ENCODE peak calls at places on chromosomes 3 and 15, in five cellular contexts. M, X, Y, W and J are unnamed samples. For H3K79me2, the result is how much of the 10 kb centered on the place peaks cover.

GRCh38 chr3:7567160-7567559 is 706.2 kb downstream of the GRM7 start:
- DNase-seq in X (no peak), W (no peak), Y (no peak), M (no peak), J (no peak)

GRCh38 chr15:79987569-79987955 is 16.6 kb upstream of the BCL2A1 start:
- DNase-seq in Y (no peak), W (no peak), M (no peak), X (no peak), J (no peak)

GRCh38 chr3:140834266-140835037 is 107.2 kb upstream of the SLC25A36 start:
- DNase-seq in M (peak), Y (no peak), X (peak), W (no peak), J (peak)

GRCh38 chr3:188974856-188975611 is 196.7 kb upstream of the TPRG1 start:
- DNase-seq in Y (no peak), X (peak), M (peak), W (no peak), J (peak)

GRCh38 chr3:123878807-123879206 is 5.3 kb downstream of the MYLK start:
- DNase-seq in X (no peak), M (no peak), W (no peak), Y (no peak), J (no peak)

GRCh38 chr3:128499724-128500275 is 6.8 kb upstream of the GATA2 start:
- DNase-seq in W (no peak), M (no peak), X (peak), Y (no peak), J (no peak)

GRCh38 chr15:57405133-57405532 is 28.8 kb downstream of the CGNL1 start:
- DNase-seq in Y (peak), W (no peak), X (no peak), M (no peak), J (no peak)

GRCh38 chr15:28023422-28023821 is 75.7 kb downstream of the OCA2 start:
- DNase-seq in M (no peak), W (no peak), Y (no peak), X (no peak), J (no peak)

GRCh38 chr3:86180696-86181095 is 810.3 kb downstream of the VGLL3 start:
- DNase-seq in Y (peak), W (peak), M (peak), X (peak), J (no peak)

GRCh38 chr3:17356581-17356980 is 385.9 kb downstream of the TBC1D5 start:
- DNase-seq in X (no peak), W (no peak), Y (peak), M (peak), J (no peak)

GRCh38 chr3:100467133-100467532 is 25.3 kb upstream of the TMEM45A start:
- DNase-seq in Y (no peak), W (no peak), M (no peak), X (no peak), J (no peak)

GRCh38 chr3:10528046-10528445 is 22.7 kb upstream of the ATP2B2 start:
- DNase-seq in W (no peak), M (no peak), Y (no peak), X (no peak), J (no peak)

GRCh38 chr3:171462224-171462623 is 2.0 kb upstream of the TNIK start:
- DNase-seq in Y (peak), X (no peak), M (no peak), W (no peak), J (no peak)

GRCh38 chr3:9339750-9340449 is 23.0 kb upstream of the THUMPD3 start:
- DNase-seq in X (peak), Y (no peak), W (no peak), M (no peak), J (peak)

GRCh38 chr15:56866798-56867197 is 51.6 kb upstream of the TCF12 start:
- DNase-seq in M (no peak), W (peak), Y (no peak), X (no peak), J (no peak)

GRCh38 chr3:133361435-133361834 is 38.4 kb upstream of the BFSP2 start:
- DNase-seq in M (no peak), X (no peak), Y (no peak), W (no peak), J (no peak)

GRCh38 chr3:21506061-21506460 is 244.9 kb downstream of the ZNF385D start:
- DNase-seq in Y (no peak), W (no peak), X (no peak), M (no peak), J (peak)

GRCh38 chr3:110995461-110996226 is 76.0 kb upstream of the NECTIN3 start:
- DNase-seq in M (peak), X (peak), W (peak), Y (no peak), J (peak)

GRCh38 chr3:26920579-26920978 is 298.0 kb downstream of the LRRC3B start:
- DNase-seq in M (no peak), X (no peak), Y (peak), W (no peak), J (no peak)

GRCh38 chr3:62139957-62140356 is 233.4 kb downstream of the FEZF2 start:
- DNase-seq in Y (no peak), M (no peak), W (no peak), X (no peak), J (no peak)

GRCh38 chr15:74723754-74724334 is 1.5 kb downstream of the CYP1A1 start:
- DNase-seq in Y (peak), X (peak), W (peak), M (peak), J (peak)

GRCh38 chr15:33242669-33243191 is 48.2 kb upstream of the FMN1 start:
- DNase-seq in W (no peak), M (peak), Y (peak), X (peak), J (peak)

GRCh38 chr3:187957209-187957981 is 196.6 kb upstream of the LPP start:
- DNase-seq in W (no peak), X (no peak), Y (no peak), M (no peak), J (peak)

GRCh38 chr3:150069158-150069536 is 98.5 kb upstream of the PFN2 start:
- DNase-seq in X (no peak), M (no peak), W (no peak), Y (no peak), J (no peak)

GRCh38 chr15:88901713-88902490 is 6.6 kb upstream of the HAPLN3 start:
- DNase-seq in W (no peak), X (no peak), Y (no peak), M (no peak), J (no peak)

GRCh38 chr3:151804267-151804666 is 9.6 kb upstream of the AADAC start:
- DNase-seq in M (no peak), Y (no peak), X (no peak), W (no peak), J (peak)

GRCh38 chr3:122458992-122459391 is 43.1 kb upstream of the WDR5B start:
- DNase-seq in W (no peak), Y (peak), M (peak), X (peak), J (peak)

GRCh38 chr15:75648156-75649000 is 666 bp downstream of the SNX33 start:
- DNase-seq in Y (peak), W (peak), X (no peak), M (peak), J (peak)

GRCh38 chr15:67820147-67820991 is 4.9 kb upstream of the SKOR1 start:
- DNase-seq in M (no peak), X (no peak), Y (peak), W (no peak), J (no peak)
- TF ChIP-seq EZH2 in M (peak), X (no peak), Y (peak), W (no peak), J (peak)

GRCh38 chr3:108088146-108088545 is 2.7 kb downstream of the CD47 start:
- DNase-seq in X (peak), W (no peak), Y (no peak), M (no peak), J (no peak)

GRCh38 chr3:108086653-108087052 is 4.2 kb downstream of the CD47 start:
- DNase-seq in Y (no peak), X (no peak), W (no peak), M (no peak), J (no peak)

GRCh38 chr3:108088697-108089096 is 2.1 kb downstream of the CD47 start:
- DNase-seq in Y (no peak), X (peak), W (no peak), M (peak), J (peak)

GRCh38 chr3:108089544-108089943 is 1.3 kb downstream of the CD47 start:
- DNase-seq in Y (peak), M (peak), W (no peak), X (peak), J (peak)

DNA sequence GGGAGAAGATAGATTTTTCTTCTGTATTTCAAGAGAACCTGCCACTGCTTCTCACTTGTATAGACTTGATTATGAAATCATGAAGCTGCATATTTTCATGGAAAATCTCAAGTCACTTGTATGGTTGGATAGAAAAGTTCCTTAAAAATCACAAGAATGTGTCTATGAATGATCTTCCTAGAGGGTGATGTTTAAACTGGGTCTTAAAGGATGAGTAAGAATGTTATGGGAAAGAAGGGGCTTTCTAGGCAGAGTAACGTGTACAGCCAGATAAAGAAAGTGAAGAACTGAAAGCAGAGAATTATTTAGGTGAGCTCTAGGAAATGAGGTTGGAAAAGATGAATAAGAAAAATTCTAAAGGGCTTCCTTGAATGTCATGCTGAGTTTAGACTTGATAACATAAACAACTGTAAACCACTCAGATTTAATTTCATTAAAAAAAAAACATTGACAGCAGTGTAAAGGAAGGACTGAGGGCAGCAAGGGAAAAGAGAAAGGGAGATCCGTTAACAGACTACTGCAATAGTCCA is 4.9 kb downstream of the CD47 start:
- DNase-seq in X (no peak), W (no peak), M (no peak), Y (no peak), J (no peak)
- H3K79me2 ChIP-seq in X (half or more), W (under half), M (half or more), Y (under half), J (half or more)

DNA sequence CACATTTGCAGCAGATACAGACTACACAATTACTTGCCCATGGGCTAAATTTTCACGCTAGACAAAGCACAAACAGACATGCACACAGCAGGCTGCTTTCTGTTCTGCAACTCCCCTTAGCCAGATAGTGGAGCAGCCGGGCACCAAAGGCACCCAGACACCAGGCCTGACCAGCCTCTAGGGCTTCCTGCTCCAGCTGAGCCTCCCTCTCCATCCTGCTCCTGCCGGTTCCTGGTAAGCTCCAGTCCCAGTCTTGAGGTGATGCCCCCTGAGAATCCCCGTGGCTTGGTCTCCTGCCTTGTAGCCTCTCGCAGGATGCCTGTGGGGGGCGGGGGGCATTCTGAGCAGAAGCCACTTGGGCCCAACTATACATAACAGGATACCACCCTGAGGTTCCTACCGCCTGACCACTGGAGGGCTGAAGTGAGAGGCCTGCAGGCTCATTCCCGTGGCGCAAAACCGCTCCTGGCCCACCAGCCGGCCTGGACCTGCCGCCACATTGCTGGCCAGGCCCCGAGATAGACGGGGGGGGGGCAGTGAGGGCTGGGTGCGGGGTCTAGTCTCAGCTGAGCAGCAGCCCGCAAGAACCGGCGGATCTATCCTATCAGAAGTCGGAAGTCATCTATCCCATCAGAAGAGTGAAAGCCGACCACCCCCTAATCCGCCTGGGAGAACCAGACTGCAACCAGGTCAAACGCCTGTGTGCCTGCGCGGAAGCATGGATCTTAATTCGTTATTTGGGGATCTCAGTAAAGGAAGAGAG is 3.9 kb downstream of the FOXL2 start:
- DNase-seq in M (no peak), X (no peak), W (no peak), Y (peak), J (no peak)
- TF ChIP-seq EZH2 in M (no peak), X (no peak), W (no peak), Y (peak), J (peak)

DNA sequence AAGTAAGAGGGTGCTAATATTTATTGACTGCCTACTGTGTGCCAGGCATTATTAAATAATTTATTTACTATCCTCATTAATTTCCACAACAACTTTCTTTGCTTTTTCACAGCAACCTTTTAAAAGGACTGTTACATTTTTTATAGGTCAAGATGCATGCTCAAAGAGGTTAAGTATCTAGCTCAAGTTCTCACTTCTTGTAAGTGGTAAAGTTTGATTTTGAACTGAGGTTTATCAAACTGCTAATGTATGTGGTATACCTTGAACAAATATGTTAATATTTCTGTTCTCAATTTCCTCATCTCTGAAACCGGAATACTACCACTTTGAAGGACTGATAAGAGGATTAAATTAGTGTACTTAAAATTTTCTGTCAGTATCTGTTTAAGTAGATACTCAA is 183.3 kb downstream of the AKAP13 start:
- DNase-seq in X (no peak), Y (no peak), M (no peak), W (no peak), J (no peak)
- H3K79me2 ChIP-seq in X (under half), Y (under half), M (under half), W (under half), J (under half)

DNA sequence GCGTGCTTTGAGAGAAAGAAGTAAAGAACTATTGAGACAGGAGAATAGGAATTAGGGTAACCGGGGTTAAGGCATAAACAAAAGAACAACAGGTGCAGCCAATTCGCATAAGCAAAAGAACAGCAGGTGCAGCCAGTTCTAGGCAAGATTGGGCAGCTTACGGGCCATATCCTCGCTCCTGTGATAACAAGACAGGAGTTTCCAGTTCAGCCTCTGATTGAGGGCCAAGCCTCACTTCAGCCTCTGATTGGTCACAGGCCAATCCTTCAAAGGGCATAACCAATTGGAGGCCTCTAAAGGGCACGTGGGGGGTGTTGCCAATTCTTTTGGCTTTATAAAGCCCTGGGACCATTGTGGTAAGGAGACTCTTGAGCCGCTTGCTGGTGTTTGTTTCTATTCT is 143.5 kb downstream of the GADL1 start:
- DNase-seq in X (no peak), M (no peak), W (no peak), Y (peak), J (no peak)
- TF ChIP-seq EZH2 in X (no peak), M (no peak), W (no peak), Y (no peak), J (no peak)

GRCh38 chr3:46952813-46953212 is 23.7 kb downstream of the CCDC12 start:
- DNase-seq in W (no peak), X (no peak), M (no peak), Y (no peak), J (no peak)
- H3K79me2 ChIP-seq in W (half or more), X (half or more), M (half or more), Y (half or more), J (half or more)

GRCh38 chr3:113019182-113020137 is 28.7 kb downstream of the GTPBP8 start:
- DNase-seq in X (peak), W (peak), Y (peak), M (peak), J (peak)
- TF ChIP-seq EZH2 in X (no peak), W (no peak), Y (no peak), M (no peak), J (no peak)